ENCODE peak calls at places on chromosomes 1 and 21, in six cellular contexts. B is breast epithelium, N is colonic mucosa, K is sigmoid colon, Y is fibroblast of mammary gland, Q is astrocyte of the spinal cord. J is an unnamed sample.

GRCh38 chr21:45570826-45571601 is 28.8 kb upstream of the SLC19A1 start:
- DNase-seq in B (no peak), N (no peak), K (peak; percentile 94), Y (peak; percentile 40), Q (no peak), J (peak; percentile 81)

GRCh38 chr1:5286244-5286643 is 631.8 kb downstream of the AJAP1 start:
- DNase-seq in B (no peak), N (no peak), K (no peak), Y (no peak), Q (no peak), J (no peak)

GRCh38 chr1:245129811-245130210 is 25.0 kb upstream of the KIF26B start:
- DNase-seq in B (no peak), N (no peak), K (no peak), Y (peak; percentile 57), Q (peak; percentile 17), J (no peak)

GRCh38 chr1:155698382-155699038 is 9.6 kb downstream of the DAP3 start:
- DNase-seq in B (no peak), N (no peak), K (no peak), Y (peak; percentile 61), Q (peak; percentile 45), J (peak; percentile 46)

GRCh38 chr1:219917851-219918466 is 10.4 kb downstream of the SLC30A10 start:
- DNase-seq in B (no peak), N (no peak), K (no peak), Y (peak; percentile 66), Q (peak; percentile 56), J (no peak)

GRCh38 chr1:109133815-109134214 is 19.9 kb downstream of the ELAPOR1 start:
- DNase-seq in B (no peak), N (peak; percentile 62), K (no peak), Y (peak; percentile 12), Q (no peak), J (no peak)

GRCh38 chr1:24049709-24050108 is 62.2 kb downstream of the MYOM3 start:
- DNase-seq in B (no peak), N (no peak), K (no peak), Y (no peak), Q (no peak), J (no peak)

GRCh38 chr1:25587290-25587689 is 29.3 kb upstream of the MAN1C1 start:
- DNase-seq in B (no peak), N (no peak), K (no peak), Y (no peak), Q (no peak), J (no peak)

GRCh38 chr1:91098299-91098901 is 76.6 kb upstream of the ZNF644 start:
- DNase-seq in B (no peak), N (no peak), K (no peak), Y (no peak), Q (no peak), J (no peak)

GRCh38 chr1:107821340-107821739 is 143.6 kb downstream of the VAV3 start:
- DNase-seq in B (no peak), N (no peak), K (no peak), Y (peak; percentile 3), Q (no peak), J (no peak)

GRCh38 chr1:168092566-168093355 is 44.0 kb downstream of the GPR161 start:
- DNase-seq in B (no peak), N (peak; percentile 20), K (no peak), Y (peak; percentile 38), Q (no peak), J (peak; percentile 40)

GRCh38 chr1:204602871-204603542 is 82.5 kb downstream of the LRRN2 start:
- DNase-seq in B (no peak), N (no peak), K (no peak), Y (no peak), Q (no peak), J (no peak)

GRCh38 chr1:172141351-172142000 is 279.0 kb upstream of the C1orf105 start:
- DNase-seq in B (no peak), N (no peak), K (no peak), Y (no peak), Q (no peak), J (no peak)
- H3K4me3 ChIP-seq in B (peak overlapping the region; percentile 57), N (no peak overlapping the region), K (peak overlapping the region; percentile 45), Y (peak overlapping the region; percentile 84), Q (peak overlapping the region; percentile 41), J (peak overlapping the region; percentile 89)

DNA sequence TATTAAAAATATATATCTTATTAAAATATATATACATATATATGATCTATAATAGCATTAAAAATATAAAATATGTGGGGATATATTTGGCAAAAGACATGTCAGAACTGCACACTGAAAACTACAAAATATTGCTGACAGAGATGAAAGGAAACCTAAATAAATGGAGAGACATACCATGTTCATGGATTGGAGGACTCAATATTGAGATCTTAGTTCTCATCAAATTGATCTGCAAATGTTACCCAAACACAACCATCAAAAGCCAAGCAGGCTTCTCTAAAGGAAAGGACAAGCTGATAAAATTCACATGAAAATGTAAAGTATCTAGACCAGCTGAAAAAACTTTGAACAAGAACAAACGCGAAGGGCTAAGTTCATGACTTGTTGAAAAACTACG is 7.2 kb downstream of the NADK start:
- DNase-seq in B (no peak), N (no peak), K (no peak), Y (no peak), Q (no peak), J (no peak)
- H3K4me3 ChIP-seq in B (no peak overlapping the region), N (no peak overlapping the region), K (no peak overlapping the region), Y (no peak overlapping the region), Q (no peak overlapping the region), J (no peak overlapping the region)

GRCh38 chr1:152886090-152886489 is 8.0 kb downstream of the SMCP start:
- DNase-seq in B (no peak), N (no peak), K (no peak), Y (no peak), Q (peak; percentile 35), J (no peak)
- H3K4me3 ChIP-seq in B (no peak overlapping the region), N (no peak overlapping the region), K (no peak overlapping the region), Y (no peak overlapping the region), Q (no peak overlapping the region), J (no peak overlapping the region)

GRCh38 chr1:37559080-37559479 is 2.3 kb downstream of the DNALI1 start:
- DNase-seq in B (no peak), N (no peak), K (no peak), Y (no peak), Q (no peak), J (no peak)

GRCh38 chr1:37553927-37554808 is at the start of gene SNIP1:
- DNase-seq in B (peak; percentile 93), N (peak; percentile 97), K (peak; percentile 97), Y (peak; percentile 90), Q (peak; percentile 93), J (peak; percentile 94)

GRCh38 chr1:37556712-37557196 is at the start of gene DNALI1:
- DNase-seq in B (peak; percentile 96), N (peak; percentile 85), K (peak; percentile 96), Y (peak; percentile 87), Q (peak; percentile 93), J (peak; percentile 94)

GRCh38 chr1:37558411-37558810 is 1.7 kb downstream of the DNALI1 start:
- DNase-seq in B (no peak), N (no peak), K (no peak), Y (no peak), Q (no peak), J (no peak)

GRCh38 chr1:37557402-37557801 is 662 bp downstream of the DNALI1 start:
- DNase-seq in B (no peak), N (no peak), K (no peak), Y (no peak), Q (no peak), J (no peak)
- H3K4me3 ChIP-seq in B (peak overlapping the region; percentile 29), N (no peak overlapping the region), K (peak overlapping the region; percentile 28), Y (peak overlapping the region; percentile 44), Q (peak overlapping the region; percentile 52), J (peak overlapping the region; percentile 65)

DNA sequence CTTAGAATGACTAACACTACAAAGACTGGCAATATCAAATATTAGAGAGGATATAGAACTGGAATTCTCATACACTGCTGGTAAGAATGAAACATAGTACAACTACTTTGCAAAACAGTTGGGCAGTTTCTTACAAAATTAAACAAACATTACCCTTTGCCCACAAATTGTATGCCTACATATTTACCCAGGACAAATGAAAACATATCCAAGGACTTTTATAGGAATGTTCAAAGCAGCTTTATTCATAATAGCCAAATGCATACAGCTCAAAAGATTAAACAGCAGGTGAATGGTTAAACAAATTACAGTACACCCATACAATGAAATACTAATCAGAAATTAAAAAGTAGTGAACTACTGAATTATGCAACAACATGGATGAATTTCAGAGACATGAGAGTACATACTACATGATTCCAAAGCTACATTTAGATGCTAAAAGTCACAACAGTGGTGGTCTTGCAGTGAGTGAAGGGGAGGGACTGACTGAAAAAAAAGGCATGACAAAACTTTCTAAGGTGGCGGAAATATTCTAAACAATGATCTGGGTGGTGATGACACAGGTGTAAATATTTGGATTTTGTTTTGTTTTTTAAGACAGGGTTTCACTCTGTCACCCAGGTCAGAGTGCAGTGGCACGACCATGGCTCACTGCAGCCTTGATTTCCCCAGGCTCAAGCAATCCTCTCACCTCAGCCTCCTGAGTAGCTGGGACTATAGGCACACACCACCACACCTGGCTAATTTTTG is 40.4 kb downstream of the LYST start:
- DNase-seq in B (no peak), N (no peak), K (no peak), Y (no peak), Q (no peak), J (no peak)
- H3K4me3 ChIP-seq in B (no peak overlapping the region), N (no peak overlapping the region), K (no peak overlapping the region), Y (no peak overlapping the region), Q (no peak overlapping the region), J (no peak overlapping the region)

GRCh38 chr1:33022650-33023200 is 14.0 kb downstream of the AK2 start:
- DNase-seq in B (no peak), N (peak; percentile 38), K (no peak), Y (no peak), Q (no peak), J (no peak)

GRCh38 chr1:33025761-33026160 is 10.9 kb downstream of the AK2 start:
- DNase-seq in B (no peak), N (no peak), K (no peak), Y (no peak), Q (no peak), J (no peak)

GRCh38 chr1:33018112-33018511 is 18.6 kb downstream of the AK2 start:
- DNase-seq in B (no peak), N (no peak), K (peak; percentile 26), Y (no peak), Q (no peak), J (no peak)

GRCh38 chr1:33025180-33025569 is 11.5 kb downstream of the AK2 start:
- DNase-seq in B (no peak), N (no peak), K (no peak), Y (no peak), Q (no peak), J (no peak)

GRCh38 chr1:33021567-33022431 is 14.9 kb downstream of the AK2 start:
- DNase-seq in B (no peak), N (no peak), K (no peak), Y (no peak), Q (no peak), J (no peak)
- H3K4me3 ChIP-seq in B (no peak overlapping the region), N (no peak overlapping the region), K (no peak overlapping the region), Y (no peak overlapping the region), Q (no peak overlapping the region), J (no peak overlapping the region)